ENCODE peak calls at places on chromosomes 13 and 19, in five cellular contexts. E is mammary epithelial cell; I is HEK293T; Y is stimulated activated naive CD4-positive, alpha-beta T cell; A is T-cell. H is an unnamed sample.

GRCh38 chr13:97182065-97182890 is 39.9 kb upstream of the MBNL2 start:
- DNase-seq in E (no peak), I (no peak), Y (no peak), A (no peak), H (no peak)

GRCh38 chr19:51181913-51182419 is 39.9 kb downstream of the SIGLEC7 start:
- DNase-seq in E (no peak), I (no peak), Y (no peak), A (no peak), H (no peak)

GRCh38 chr19:14556662-14557188 is 15.1 kb downstream of the NDUFB7 start:
- DNase-seq in E (peak; percentile 76), I (peak; percentile 86), Y (peak; percentile 25), A (peak; percentile 58), H (peak; percentile 67)

GRCh38 chr19:16470911-16471811 is 609 bp downstream of the EPS15L1 start:
- DNase-seq in E (peak; percentile 53), I (no peak), Y (no peak), A (no peak), H (no peak)

GRCh38 chr19:17687141-17687856 is 855 bp downstream of the UNC13A start:
- DNase-seq in E (no peak), I (no peak), Y (no peak), A (no peak), H (no peak)

GRCh38 chr13:76758738-76759137 is 127.5 kb downstream of the KCTD12 start:
- DNase-seq in E (peak; percentile 4), I (no peak), Y (no peak), A (no peak), H (no peak)

GRCh38 chr19:42253245-42254082 is 1.5 kb downstream of the ERF start:
- DNase-seq in E (peak; percentile 58), I (peak; percentile 51), Y (peak; percentile 61), A (peak; percentile 58), H (peak; percentile 52)

GRCh38 chr19:33530261-33530660 is 8.7 kb upstream of the PEPD start:
- DNase-seq in E (no peak), I (no peak), Y (no peak), A (no peak), H (no peak)

GRCh38 chr13:109036091-109036490 is 406.7 kb downstream of the MYO16 start:
- DNase-seq in E (no peak), I (no peak), Y (no peak), A (no peak), H (no peak)

GRCh38 chr19:6047256-6047655 is 63.0 kb downstream of the RFX2 start:
- DNase-seq in E (no peak), I (no peak), Y (no peak), A (no peak), H (no peak)

GRCh38 chr13:31972453-31972852 is 59.1 kb upstream of the FRY start:
- DNase-seq in E (no peak), I (no peak), Y (no peak), A (no peak), H (no peak)

GRCh38 chr13:69565334-69565733 is 542.3 kb upstream of the ATXN8OS start:
- DNase-seq in E (peak; percentile 45), I (peak; percentile 90), Y (no peak), A (no peak), H (no peak)

GRCh38 chr19:41428481-41428859 is 1.3 kb upstream of the B3GNT8 start:
- DNase-seq in E (no peak), I (no peak), Y (no peak), A (no peak), H (no peak)

GRCh38 chr19:16015805-16016173 is 60.5 kb upstream of the TPM4 start:
- DNase-seq in E (no peak), I (no peak), Y (no peak), A (no peak), H (no peak)

GRCh38 chr19:46605356-46605821 is 4.3 kb downstream of the CALM3 start:
- DNase-seq in E (no peak), I (no peak), Y (no peak), A (no peak), H (no peak)

GRCh38 chr19:38223119-38223523 is 901 bp downstream of the DPF1 start:
- DNase-seq in E (no peak), I (no peak), Y (no peak), A (no peak), H (no peak)

GRCh38 chr13:42794572-42795275 is 13.3 kb downstream of the FAM216B start:
- DNase-seq in E (no peak), I (no peak), Y (no peak), A (no peak), H (no peak)

GRCh38 chr19:2782357-2782935 is 627 bp downstream of the SGTA start:
- DNase-seq in E (peak; percentile 5), I (no peak), Y (no peak), A (no peak), H (no peak)

H was measured in effector CD4-positive, alpha-beta T cell.